ENCODE peak calls at places on chromosomes 4 and X, in four cellular contexts. Q is substantia nigra, E is NCI-H2171 treated with DMSO at 0.1 percent for 48 hours, N is ELR. V is an unnamed sample.

GRCh38 chr4:108272046-108272445 is 103.3 kb upstream of the LEF1 start:
- DNase-seq in Q (no peak), E (no peak), N (peak; percentile 4), V (no peak)

GRCh38 chr4:169342906-169343560 is 72.3 kb upstream of the SH3RF1 start:
- DNase-seq in Q (no peak), E (no peak), N (peak; percentile 29), V (peak; percentile 61)

GRCh38 chr4:118905546-118905945 is 16.9 kb downstream of the SYNPO2 start:
- DNase-seq in Q (no peak), E (no peak), N (peak; percentile 11), V (peak; percentile 9)

GRCh38 chr4:7423801-7424552 is 10.8 kb downstream of the PSAPL1 start:
- DNase-seq in Q (no peak), E (no peak), N (no peak), V (no peak)

GRCh38 chr4:182925298-182925738 is 8.1 kb upstream of the DCTD start:
- DNase-seq in Q (peak; percentile 18), E (peak; percentile 75), N (peak; percentile 79), V (peak; percentile 89)

GRCh38 chr4:140158234-140159030 is 4.4 kb upstream of the MAML3 start:
- DNase-seq in Q (no peak), E (peak; percentile 60), N (no peak), V (no peak)

GRCh38 chr4:188138227-188138626 is 1.0 kb upstream of the TRIML1 start:
- DNase-seq in Q (no peak), E (no peak), N (peak; percentile 9), V (no peak)

GRCh38 chr4:62415256-62415655 is 1215.1 kb downstream of the ADGRL3 start:
- DNase-seq in Q (no peak), E (no peak), N (no peak), V (no peak)

GRCh38 chrX:132671229-132671641 is 182.4 kb upstream of the MBNL3 start:
- DNase-seq in Q (no peak), E (no peak), N (no peak), V (peak; percentile 59)

GRCh38 chrX:101191217-101191750 is 28.3 kb upstream of the DRP2 start:
- DNase-seq in Q (no peak), E (no peak), N (peak; percentile 12), V (no peak)

GRCh38 chr4:175139205-175139604 is 221.0 kb downstream of the ADAM29 start:
- DNase-seq in Q (no peak), E (no peak), N (no peak), V (no peak)

GRCh38 chr4:175767130-175767529 is 44.9 kb downstream of the GPM6A start:
- DNase-seq in Q (no peak), E (no peak), N (no peak), V (no peak)

GRCh38 chrX:39652336-39652735 is 445.4 kb downstream of the BCOR start:
- DNase-seq in Q (no peak), E (no peak), N (peak; percentile 29), V (no peak)

V was measured in HT1080.